ENCODE peak calls at places on chromosomes 12 and 14, in nine cellular contexts. One of them, this sample, is unnamed.

GRCh38 chr12:8687846-8688601 is 9.8 kb upstream of the RIMKLB start:
- DNase-seq in activated CD8-positive, alpha-beta memory T cell treated with anti-CD3 and anti-CD28 coated beads, Interleukin-2, amount 50 U/mL, for 4 hours: no peak
- DNase-seq in Panc1: no peak
- DNase-seq in left kidney: peak; percentile 97
- DNase-seq in right cardiac atrium: no peak
- DNase-seq in NCI-H748 treated with DMSO at 0.1 percent for 48 hours: no peak
- DNase-seq in Right ventricle myocardium superior: no peak
- DNase-seq in AG10803: peak; percentile 83
- DNase-seq in putamen: peak; percentile 79
- DNase-seq in this sample: peak; percentile 74

GRCh38 chr12:1927751-1928351 is 9.4 kb upstream of the CACNA2D4 start:
- DNase-seq in AG10803: peak; percentile 41
- DNase-seq in putamen: no peak
- DNase-seq in Right ventricle myocardium superior: peak; percentile 86
- DNase-seq in activated CD8-positive, alpha-beta memory T cell treated with anti-CD3 and anti-CD28 coated beads, Interleukin-2, amount 50 U/mL, for 4 hours: no peak
- DNase-seq in NCI-H748 treated with DMSO at 0.1 percent for 48 hours: no peak
- DNase-seq in left kidney: no peak
- DNase-seq in Panc1: no peak
- DNase-seq in right cardiac atrium: peak; percentile 87
- DNase-seq in this sample: no peak

GRCh38 chr14:92702441-92702918 is 45.9 kb downstream of the LGMN start:
- DNase-seq in Panc1: no peak
- DNase-seq in Right ventricle myocardium superior: no peak
- DNase-seq in left kidney: no peak
- DNase-seq in putamen: no peak
- DNase-seq in AG10803: no peak
- DNase-seq in right cardiac atrium: no peak
- DNase-seq in NCI-H748 treated with DMSO at 0.1 percent for 48 hours: no peak
- DNase-seq in activated CD8-positive, alpha-beta memory T cell treated with anti-CD3 and anti-CD28 coated beads, Interleukin-2, amount 50 U/mL, for 4 hours: no peak
- DNase-seq in this sample: no peak

GRCh38 chr14:64447890-64448667 is 17.2 kb upstream of the AKAP5 start:
- DNase-seq in right cardiac atrium: no peak
- DNase-seq in Right ventricle myocardium superior: no peak
- DNase-seq in putamen: no peak
- DNase-seq in Panc1: no peak
- DNase-seq in activated CD8-positive, alpha-beta memory T cell treated with anti-CD3 and anti-CD28 coated beads, Interleukin-2, amount 50 U/mL, for 4 hours: peak; percentile 35
- DNase-seq in left kidney: no peak
- DNase-seq in AG10803: no peak
- DNase-seq in NCI-H748 treated with DMSO at 0.1 percent for 48 hours: no peak
- DNase-seq in this sample: no peak

GRCh38 chr14:40096968-40097367 is 664.7 kb upstream of the FBXO33 start:
- DNase-seq in Panc1: no peak
- DNase-seq in right cardiac atrium: no peak
- DNase-seq in activated CD8-positive, alpha-beta memory T cell treated with anti-CD3 and anti-CD28 coated beads, Interleukin-2, amount 50 U/mL, for 4 hours: no peak
- DNase-seq in putamen: no peak
- DNase-seq in AG10803: no peak
- DNase-seq in left kidney: no peak
- DNase-seq in NCI-H748 treated with DMSO at 0.1 percent for 48 hours: no peak
- DNase-seq in Right ventricle myocardium superior: no peak
- DNase-seq in this sample: no peak

GRCh38 chr12:11916113-11916512 is 154.6 kb upstream of the BCL2L14 start:
- DNase-seq in left kidney: no peak
- DNase-seq in putamen: no peak
- DNase-seq in AG10803: no peak
- DNase-seq in NCI-H748 treated with DMSO at 0.1 percent for 48 hours: no peak
- DNase-seq in activated CD8-positive, alpha-beta memory T cell treated with anti-CD3 and anti-CD28 coated beads, Interleukin-2, amount 50 U/mL, for 4 hours: no peak
- DNase-seq in right cardiac atrium: no peak
- DNase-seq in Panc1: no peak
- DNase-seq in Right ventricle myocardium superior: no peak
- DNase-seq in this sample: no peak

GRCh38 chr12:57623811-57624390 is 9.1 kb downstream of the B4GALNT1 start:
- DNase-seq in NCI-H748 treated with DMSO at 0.1 percent for 48 hours: no peak
- DNase-seq in activated CD8-positive, alpha-beta memory T cell treated with anti-CD3 and anti-CD28 coated beads, Interleukin-2, amount 50 U/mL, for 4 hours: no peak
- DNase-seq in Right ventricle myocardium superior: no peak
- DNase-seq in Panc1: no peak
- DNase-seq in AG10803: no peak
- DNase-seq in right cardiac atrium: no peak
- DNase-seq in putamen: no peak
- DNase-seq in left kidney: no peak
- DNase-seq in this sample: no peak

GRCh38 chr14:105223260-105223659 is 25.1 kb upstream of the BTBD6 start:
- DNase-seq in AG10803: no peak
- DNase-seq in putamen: no peak
- DNase-seq in activated CD8-positive, alpha-beta memory T cell treated with anti-CD3 and anti-CD28 coated beads, Interleukin-2, amount 50 U/mL, for 4 hours: no peak
- DNase-seq in left kidney: peak; percentile 64
- DNase-seq in Right ventricle myocardium superior: no peak
- DNase-seq in right cardiac atrium: peak; percentile 14
- DNase-seq in NCI-H748 treated with DMSO at 0.1 percent for 48 hours: no peak
- DNase-seq in Panc1: no peak
- DNase-seq in this sample: no peak

GRCh38 chr12:102197789-102198188 is at the start of gene PMCH:
- DNase-seq in putamen: no peak
- DNase-seq in Right ventricle myocardium superior: no peak
- DNase-seq in AG10803: no peak
- DNase-seq in activated CD8-positive, alpha-beta memory T cell treated with anti-CD3 and anti-CD28 coated beads, Interleukin-2, amount 50 U/mL, for 4 hours: no peak
- DNase-seq in right cardiac atrium: no peak
- DNase-seq in NCI-H748 treated with DMSO at 0.1 percent for 48 hours: no peak
- DNase-seq in Panc1: no peak
- DNase-seq in left kidney: no peak
- DNase-seq in this sample: no peak

GRCh38 chr12:75751769-75752471 is 240.5 kb upstream of the KRR1 start:
- DNase-seq in putamen: no peak
- DNase-seq in AG10803: no peak
- DNase-seq in left kidney: no peak
- DNase-seq in right cardiac atrium: no peak
- DNase-seq in Panc1: no peak
- DNase-seq in NCI-H748 treated with DMSO at 0.1 percent for 48 hours: no peak
- DNase-seq in Right ventricle myocardium superior: no peak
- DNase-seq in activated CD8-positive, alpha-beta memory T cell treated with anti-CD3 and anti-CD28 coated beads, Interleukin-2, amount 50 U/mL, for 4 hours: no peak
- DNase-seq in this sample: no peak

GRCh38 chr12:58425481-58426392 is 484.4 kb downstream of the ATP23 start:
- DNase-seq in Right ventricle myocardium superior: peak; percentile 49
- DNase-seq in AG10803: peak; percentile 96
- DNase-seq in activated CD8-positive, alpha-beta memory T cell treated with anti-CD3 and anti-CD28 coated beads, Interleukin-2, amount 50 U/mL, for 4 hours: no peak
- DNase-seq in right cardiac atrium: peak; percentile 41
- DNase-seq in left kidney: peak; percentile 60
- DNase-seq in NCI-H748 treated with DMSO at 0.1 percent for 48 hours: peak; percentile 81
- DNase-seq in Panc1: peak; percentile 84
- DNase-seq in putamen: peak; percentile 0
- DNase-seq in this sample: no peak

GRCh38 chr12:72098622-72099021 is 160.0 kb downstream of the TPH2 start:
- DNase-seq in NCI-H748 treated with DMSO at 0.1 percent for 48 hours: no peak
- DNase-seq in right cardiac atrium: no peak
- DNase-seq in Right ventricle myocardium superior: no peak
- DNase-seq in putamen: no peak
- DNase-seq in AG10803: no peak
- DNase-seq in left kidney: no peak
- DNase-seq in Panc1: no peak
- DNase-seq in activated CD8-positive, alpha-beta memory T cell treated with anti-CD3 and anti-CD28 coated beads, Interleukin-2, amount 50 U/mL, for 4 hours: no peak
- DNase-seq in this sample: no peak

This sample was measured in hippocampal formation.